ENCODE peak calls at places on chromosomes 1 and 21, in nine cellular contexts. F is GM23338, J is kidney, Z is thoracic aorta, H is BJ, K is foreskin fibroblast, W is right lobe of liver, X is neural progenitor cell, B is heart left ventricle. N is an unnamed sample.

GRCh38 chr1:41889506-41890414 is 29.0 kb downstream of the HIVEP3 start:
- DNase-seq in J (no peak), K (no peak), F (no peak), X (no peak), Z (no peak), H (no peak), W (peak), B (no peak), N (no peak)

GRCh38 chr1:59238535-59238934 is 58.4 kb upstream of the FGGY start:
- DNase-seq in F (no peak), K (no peak), Z (no peak), W (no peak), X (no peak), B (no peak), H (no peak), J (no peak), N (no peak)

GRCh38 chr1:201026746-201027145 is 3.2 kb upstream of the KIF21B start:
- DNase-seq in J (peak), W (no peak), X (no peak), Z (no peak), F (no peak), B (no peak), H (no peak), K (no peak), N (no peak)

GRCh38 chr1:33295023-33295422 is 25.9 kb downstream of the A3GALT2 start:
- DNase-seq in B (no peak), Z (no peak), F (peak), X (no peak), J (peak), W (peak), K (no peak), H (no peak), N (no peak)

GRCh38 chr21:28632718-28633408 is 359.8 kb downstream of the LTN1 start:
- DNase-seq in W (no peak), J (no peak), X (peak), B (no peak), H (peak), Z (no peak), F (peak), K (peak), N (peak)

GRCh38 chr1:1290238-1290731 is 10.0 kb downstream of the SCNN1D start:
- DNase-seq in F (peak), J (no peak), B (no peak), W (peak), H (no peak), X (peak), K (peak), Z (no peak), N (peak)

GRCh38 chr1:48202030-48202752 is 20.3 kb upstream of the SLC5A9 start:
- DNase-seq in J (no peak), Z (no peak), H (peak), B (peak), X (peak), K (peak), W (peak), F (peak), N (peak)

GRCh38 chr1:174000274-174000852 is 21.8 kb downstream of the RC3H1 start:
- DNase-seq in Z (no peak), J (no peak), K (no peak), X (no peak), F (no peak), H (no peak), W (no peak), B (no peak), N (no peak)

GRCh38 chr21:27759091-27759659 is 792.3 kb upstream of the ADAMTS5 start:
- DNase-seq in F (peak), X (peak), B (no peak), H (no peak), J (no peak), Z (no peak), W (peak), K (peak), N (peak)

GRCh38 chr1:184789899-184790298 is 35.2 kb upstream of the EDEM3 start:
- DNase-seq in J (no peak), B (no peak), F (peak), Z (no peak), W (no peak), X (no peak), K (peak), H (no peak), N (no peak)

GRCh38 chr1:72006092-72006491 is 276.2 kb downstream of the NEGR1 start:
- DNase-seq in J (no peak), Z (no peak), H (no peak), F (no peak), K (no peak), X (no peak), W (no peak), B (no peak), N (no peak)

GRCh38 chr1:19395678-19396192 is 83.6 kb downstream of the SLC66A1 start:
- DNase-seq in H (peak), Z (no peak), X (peak), J (no peak), B (no peak), W (no peak), K (peak), F (no peak), N (peak)

GRCh38 chr1:220711086-220711809 is 21.1 kb downstream of the C1orf115 start:
- DNase-seq in H (no peak), W (no peak), J (no peak), B (no peak), F (no peak), X (no peak), Z (no peak), K (no peak), N (no peak)

GRCh38 chr21:25855591-25855990 is 120.8 kb downstream of the GABPA start:
- DNase-seq in B (no peak), J (no peak), H (no peak), K (no peak), F (no peak), Z (no peak), W (no peak), X (no peak), N (no peak)

GRCh38 chr1:94840811-94841210 is 20.7 kb downstream of the SLC44A3 start:
- DNase-seq in H (no peak), J (no peak), W (no peak), B (no peak), X (no peak), K (no peak), Z (no peak), F (no peak), N (no peak)

GRCh38 chr1:2279210-2279639 is 51.1 kb downstream of the SKI start:
- DNase-seq in W (no peak), Z (no peak), F (peak), K (peak), X (peak), H (peak), J (peak), B (peak), N (no peak)

GRCh38 chr1:33361553-33362262 is 40.8 kb upstream of the A3GALT2 start:
- DNase-seq in X (no peak), J (no peak), F (no peak), K (no peak), Z (no peak), B (no peak), W (no peak), H (no peak), N (no peak)

GRCh38 chr1:29878501-29878900 is 642.2 kb downstream of the PTPRU start:
- DNase-seq in F (no peak), W (no peak), J (no peak), K (no peak), B (no peak), H (no peak), X (no peak), Z (no peak), N (no peak)

GRCh38 chr1:151311589-151312331 is 15.5 kb downstream of the PI4KB start:
- DNase-seq in Z (peak), J (peak), K (peak), B (peak), W (peak), H (peak), X (no peak), F (no peak), N (peak)

GRCh38 chr21:32463889-32464300 is 51.4 kb downstream of the EVA1C start:
- DNase-seq in H (peak), W (no peak), B (no peak), X (no peak), J (no peak), F (no peak), Z (no peak), K (peak), N (peak)

GRCh38 chr1:64856564-64856963 is 109.8 kb downstream of the JAK1 start:
- DNase-seq in Z (no peak), J (no peak), X (no peak), F (no peak), W (peak), B (no peak), H (no peak), K (no peak), N (peak)

GRCh38 chr21:35469446-35469845 is 420.3 kb upstream of the RUNX1 start:
- DNase-seq in F (no peak), K (no peak), B (no peak), W (no peak), Z (no peak), H (no peak), J (no peak), X (no peak), N (no peak)

GRCh38 chr1:75787524-75787923 is 1.5 kb downstream of the RABGGTB start:
- DNase-seq in K (no peak), B (no peak), H (no peak), Z (no peak), W (no peak), X (no peak), J (no peak), F (no peak), N (no peak)

GRCh38 chr1:209618756-209619420 is 33.3 kb downstream of the LAMB3 start:
- DNase-seq in W (no peak), H (no peak), K (peak), B (peak), Z (no peak), J (no peak), F (no peak), X (no peak), N (no peak)

GRCh38 chr1:94723899-94724298 is 96.3 kb upstream of the SLC44A3 start:
- DNase-seq in J (no peak), Z (no peak), W (no peak), B (no peak), K (peak), X (no peak), F (no peak), H (no peak), N (peak)

GRCh38 chr1:108000620-108001105 is 35.7 kb upstream of the VAV3 start:
- DNase-seq in X (no peak), J (peak), K (peak), W (peak), F (no peak), H (no peak), B (peak), Z (no peak), N (peak)

GRCh38 chr1:215539803-215540575 is 27.1 kb upstream of the KCTD3 start:
- DNase-seq in X (no peak), K (peak), F (no peak), J (no peak), Z (no peak), B (no peak), H (no peak), W (no peak), N (no peak)

GRCh38 chr1:87730274-87731222 is 401.9 kb downstream of the LMO4 start:
- DNase-seq in X (no peak), J (no peak), K (peak), F (no peak), B (no peak), W (no peak), H (no peak), Z (no peak), N (peak)

GRCh38 chr1:53637726-53638640 is 101.0 kb downstream of the GLIS1 start:
- DNase-seq in Z (no peak), J (peak), B (no peak), F (no peak), X (no peak), W (peak), K (no peak), H (no peak), N (no peak)

GRCh38 chr1:111948209-111949131 is 41.0 kb downstream of the KCND3 start:
- DNase-seq in F (no peak), X (peak), K (peak), B (peak), H (no peak), W (no peak), J (no peak), Z (no peak), N (peak)

GRCh38 chr1:59290173-59290954 is 6.5 kb upstream of the FGGY start:
- DNase-seq in W (peak), Z (no peak), X (peak), H (no peak), J (peak), B (peak), F (peak), K (peak), N (peak)

GRCh38 chr1:224884428-224884827 is 45.0 kb upstream of the DNAH14 start:
- DNase-seq in H (no peak), J (no peak), K (peak), F (peak), W (no peak), B (no peak), Z (no peak), X (no peak), N (no peak)

GRCh38 chr1:8816831-8817412 is 518 bp downstream of the RERE start:
- DNase-seq in J (peak), B (peak), W (peak), F (peak), Z (no peak), K (no peak), H (no peak), X (peak), N (no peak)

GRCh38 chr1:189496768-189497167 is 980.9 kb downstream of the BRINP3 start:
- DNase-seq in W (no peak), H (no peak), K (no peak), Z (no peak), F (no peak), B (no peak), J (no peak), X (no peak), N (peak)

GRCh38 chr1:223547316-223548114 is 118.0 kb downstream of the CAPN8 start:
- DNase-seq in J (no peak), X (no peak), B (no peak), W (no peak), K (no peak), H (no peak), F (no peak), Z (no peak), N (no peak)

DNA sequence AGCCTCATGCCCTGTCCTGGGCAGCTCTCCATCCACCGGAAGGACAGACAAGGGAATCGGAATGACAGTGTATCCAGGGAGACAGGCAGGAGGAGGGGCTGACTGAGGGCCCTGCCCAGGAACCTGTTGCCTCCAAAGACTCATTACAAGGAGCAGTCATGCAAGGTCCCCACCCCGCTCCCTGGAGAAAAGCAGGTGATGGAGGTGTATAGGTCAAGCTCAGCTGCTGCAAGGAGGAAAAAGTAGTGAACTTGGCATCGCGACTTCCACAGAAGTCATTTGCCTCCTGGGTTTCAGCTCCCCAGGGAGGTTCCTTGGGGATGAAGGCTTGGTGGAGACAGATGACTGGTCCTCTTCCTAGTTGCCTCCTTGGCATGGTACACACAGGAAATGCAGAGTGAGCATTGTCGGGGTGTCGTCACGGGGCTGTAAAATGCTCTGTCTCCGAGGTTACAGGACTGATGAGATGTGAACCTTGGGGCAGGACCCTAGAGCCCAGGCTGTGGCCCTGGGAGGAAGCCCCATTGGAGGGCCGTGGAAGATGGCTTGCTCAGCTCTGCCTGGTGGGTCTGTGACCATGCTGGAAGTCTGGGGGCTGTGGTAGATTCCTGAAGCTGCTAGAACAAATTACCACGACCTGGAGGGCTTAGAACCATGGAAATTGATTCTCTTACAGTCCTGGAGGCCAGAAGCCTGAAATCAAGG is 219.6 kb upstream of the C1orf174 start:
- DNase-seq in X (no peak), H (no peak), W (peak), K (no peak), Z (no peak), J (no peak), B (no peak), F (no peak), N (no peak)
- H3K4me3 ChIP-seq in X (no peak), H (no peak), W (no peak), K (no peak), Z (no peak), J (no peak), B (no peak), F (no peak), N (no peak)

GRCh38 chr1:109932232-109932631 is 21.6 kb downstream of the CSF1 start:
- DNase-seq in Z (no peak), W (no peak), B (no peak), F (no peak), K (no peak), J (no peak), X (no peak), H (no peak), N (no peak)
- TF ChIP-seq CTCF in Z (no peak), W (no peak), B (no peak), F (no peak), K (no peak), J (no peak), X (no peak), H (no peak), N (no peak)

GRCh38 chr1:244365821-244366220 is 85.9 kb downstream of the ADSS2 start:
- DNase-seq in K (no peak), X (no peak), Z (no peak), B (no peak), J (peak), H (no peak), W (no peak), F (no peak), N (no peak)

GRCh38 chr1:244368279-244368678 is 83.4 kb downstream of the ADSS2 start:
- DNase-seq in B (no peak), Z (no peak), K (no peak), X (no peak), F (no peak), J (no peak), H (no peak), W (no peak), N (no peak)

GRCh38 chr1:244367399-244368114 is 84.2 kb downstream of the ADSS2 start:
- DNase-seq in J (peak), F (no peak), B (no peak), H (no peak), K (no peak), W (no peak), X (no peak), Z (no peak), N (no peak)

GRCh38 chr1:244361764-244362473 is 89.8 kb downstream of the ADSS2 start:
- DNase-seq in B (no peak), F (peak), K (peak), H (peak), X (peak), W (no peak), J (no peak), Z (no peak), N (peak)

GRCh38 chr1:244362481-244362880 is 89.2 kb downstream of the ADSS2 start:
- DNase-seq in W (no peak), J (no peak), F (no peak), B (no peak), X (no peak), H (no peak), K (no peak), Z (no peak), N (no peak)
- H3K4me3 ChIP-seq in W (no peak), J (no peak), F (peak), B (no peak), X (peak), H (no peak), K (no peak), Z (no peak), N (no peak)

DNA sequence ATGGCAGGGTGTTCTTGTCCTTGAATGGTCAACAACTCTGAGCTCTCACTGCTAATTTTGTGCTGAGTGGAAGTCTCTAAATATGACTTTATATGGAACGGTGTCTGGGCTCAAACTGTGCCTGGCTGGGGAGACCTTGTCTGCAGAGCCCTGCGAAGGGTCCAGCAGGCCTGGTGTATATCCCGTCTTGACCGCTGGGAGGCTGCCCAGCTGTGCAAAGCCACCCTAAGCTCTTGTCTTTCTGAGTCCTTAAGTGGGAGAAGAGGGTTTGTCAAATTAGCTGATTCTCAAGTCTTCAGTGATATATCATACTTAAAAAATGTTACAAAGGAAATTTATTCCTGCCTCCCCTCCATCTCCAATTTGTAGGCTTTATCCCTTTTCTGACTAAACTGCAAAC is 198.7 kb downstream of the KCNJ6 start:
- DNase-seq in K (no peak), F (peak), Z (no peak), X (no peak), H (no peak), J (no peak), W (no peak), B (no peak), N (no peak)
- TF ChIP-seq CTCF in K (no peak), F (peak), Z (no peak), X (no peak), H (no peak), J (no peak), W (no peak), B (no peak), N (no peak)

GRCh38 chr1:91949356-91949699 is at the start of gene BRDT:
- DNase-seq in J (no peak), K (no peak), B (no peak), Z (no peak), F (no peak), H (no peak), W (no peak), X (no peak), N (no peak)

GRCh38 chr1:91952187-91952586 is 3.0 kb downstream of the BRDT start:
- DNase-seq in Z (no peak), K (no peak), X (peak), B (no peak), H (no peak), W (no peak), J (no peak), F (no peak), N (no peak)

GRCh38 chr1:91944087-91944486 is 5.1 kb upstream of the BRDT start:
- DNase-seq in H (no peak), K (no peak), W (no peak), Z (no peak), X (no peak), F (peak), J (no peak), B (no peak), N (peak)

GRCh38 chr1:91948097-91948496 is 1.1 kb upstream of the BRDT start:
- DNase-seq in W (no peak), H (no peak), K (no peak), F (no peak), Z (no peak), B (no peak), J (no peak), X (no peak), N (no peak)

DNA sequence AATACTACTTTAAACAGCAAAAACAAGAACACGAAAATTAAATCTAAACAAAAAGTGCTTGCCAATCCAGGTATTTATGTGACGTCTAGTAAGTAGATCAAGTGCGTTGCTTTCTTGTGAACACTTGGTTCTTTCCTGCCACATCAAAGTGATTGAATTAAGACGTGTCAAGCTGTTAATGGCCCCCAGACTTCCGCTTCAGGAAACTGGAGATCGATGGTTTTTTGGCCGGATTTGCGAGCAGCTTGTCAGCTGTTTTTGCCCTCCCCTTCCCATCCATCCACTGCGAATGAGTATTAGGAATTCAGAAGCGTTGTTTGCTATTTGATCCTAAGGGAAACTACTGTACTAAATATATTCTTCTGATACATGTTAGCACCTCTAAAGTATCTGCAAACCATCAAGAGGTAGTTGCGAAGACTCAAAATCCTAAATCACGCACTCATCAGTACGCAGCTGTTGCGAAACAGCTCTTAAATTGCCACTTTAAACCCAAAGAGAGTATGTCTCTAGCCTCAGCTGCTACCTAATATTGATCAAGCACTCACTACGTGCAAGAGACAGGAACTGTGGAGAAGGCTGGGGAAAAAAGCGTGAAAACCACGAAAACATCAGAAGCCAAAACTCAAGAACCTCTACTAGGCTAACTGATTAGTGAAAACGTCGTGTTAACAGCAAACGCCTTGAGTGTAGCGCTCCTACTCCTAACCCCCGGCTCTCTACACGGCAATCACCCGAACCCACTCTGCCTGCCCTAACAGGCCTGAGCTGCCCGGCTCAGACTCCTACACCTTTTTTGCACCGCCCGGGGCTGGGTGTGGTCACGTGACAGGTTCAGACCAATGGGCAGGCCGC is 473 bp upstream of the BRDT start:
- DNase-seq in Z (no peak), J (peak), F (peak), W (no peak), X (no peak), H (no peak), K (no peak), B (no peak), N (no peak)
- H3K4me3 ChIP-seq in Z (no peak), J (no peak), F (no peak), W (no peak), X (no peak), H (no peak), K (no peak), B (no peak), N (no peak)

GRCh38 chr1:247857069-247857985 is at the start of gene TRIM58:
- DNase-seq in B (no peak), H (no peak), K (no peak), X (no peak), J (peak), Z (no peak), F (peak), W (no peak), N (no peak)
- TF ChIP-seq CTCF in B (no peak), H (no peak), K (no peak), X (no peak), J (no peak), Z (no peak), F (peak), W (no peak), N (no peak)